ENCODE peak calls at places on chromosomes 12 and 14, in six cellular contexts. One of them, this sample, is unnamed.

GRCh38 chr12:89351489-89352241 is 636 bp downstream of the DUSP6 start:
- DNase-seq in glutamatergic neuron: peak
- DNase-seq in gastrocnemius medialis: no peak
- DNase-seq in endothelial cell: peak
- DNase-seq in GM13976: peak
- DNase-seq in HFF-Myc: no peak
- DNase-seq in this sample: peak

GRCh38 chr14:22982477-22983245 is at the start of gene AJUBA:
- DNase-seq in glutamatergic neuron: peak
- DNase-seq in gastrocnemius medialis: peak
- DNase-seq in endothelial cell: peak
- DNase-seq in GM13976: peak
- DNase-seq in HFF-Myc: peak
- DNase-seq in this sample: peak

GRCh38 chr12:93780115-93780641 is 103.0 kb downstream of the CRADD start:
- DNase-seq in glutamatergic neuron: no peak
- DNase-seq in gastrocnemius medialis: no peak
- DNase-seq in endothelial cell: no peak
- DNase-seq in GM13976: no peak
- DNase-seq in HFF-Myc: no peak
- DNase-seq in this sample: no peak

GRCh38 chr12:22361785-22362184 is 27.3 kb upstream of the ST8SIA1 start:
- DNase-seq in glutamatergic neuron: no peak
- DNase-seq in gastrocnemius medialis: no peak
- DNase-seq in endothelial cell: no peak
- DNase-seq in GM13976: no peak
- DNase-seq in HFF-Myc: no peak
- DNase-seq in this sample: no peak

GRCh38 chr14:85572021-85572420 is 42.1 kb downstream of the FLRT2 start:
- DNase-seq in glutamatergic neuron: no peak
- DNase-seq in gastrocnemius medialis: no peak
- DNase-seq in endothelial cell: no peak
- DNase-seq in GM13976: no peak
- DNase-seq in HFF-Myc: no peak
- DNase-seq in this sample: no peak

GRCh38 chr14:48568688-48569087 is 893.3 kb upstream of the MDGA2 start:
- DNase-seq in glutamatergic neuron: no peak
- DNase-seq in gastrocnemius medialis: no peak
- DNase-seq in endothelial cell: no peak
- DNase-seq in GM13976: no peak
- DNase-seq in HFF-Myc: no peak
- DNase-seq in this sample: no peak

GRCh38 chr12:15852383-15852782 is 29.8 kb upstream of the STRAP start:
- DNase-seq in glutamatergic neuron: no peak
- DNase-seq in gastrocnemius medialis: no peak
- DNase-seq in endothelial cell: no peak
- DNase-seq in GM13976: no peak
- DNase-seq in HFF-Myc: no peak
- DNase-seq in this sample: no peak

GRCh38 chr14:64510825-64511679 is 6.5 kb downstream of the ZBTB1 start:
- DNase-seq in glutamatergic neuron: peak
- DNase-seq in gastrocnemius medialis: peak
- DNase-seq in endothelial cell: peak
- DNase-seq in GM13976: peak
- DNase-seq in HFF-Myc: peak
- DNase-seq in this sample: peak

GRCh38 chr14:78029471-78030372 is 140.5 kb upstream of the NRXN3 start:
- DNase-seq in glutamatergic neuron: no peak
- DNase-seq in gastrocnemius medialis: no peak
- DNase-seq in endothelial cell: no peak
- DNase-seq in GM13976: no peak
- DNase-seq in HFF-Myc: no peak
- DNase-seq in this sample: no peak

GRCh38 chr12:93016752-93017350 is 87.8 kb upstream of the EEA1 start:
- DNase-seq in glutamatergic neuron: no peak
- DNase-seq in gastrocnemius medialis: no peak
- DNase-seq in endothelial cell: no peak
- DNase-seq in GM13976: no peak
- DNase-seq in HFF-Myc: no peak
- DNase-seq in this sample: no peak

GRCh38 chr12:116166306-116166705 is 111.2 kb downstream of the MED13L start:
- DNase-seq in glutamatergic neuron: no peak
- DNase-seq in gastrocnemius medialis: peak
- DNase-seq in endothelial cell: no peak
- DNase-seq in GM13976: no peak
- DNase-seq in HFF-Myc: no peak
- DNase-seq in this sample: no peak

GRCh38 chr12:46472893-46473633 is 100.5 kb upstream of the SLC38A2 start:
- DNase-seq in glutamatergic neuron: no peak
- DNase-seq in gastrocnemius medialis: no peak
- DNase-seq in endothelial cell: no peak
- DNase-seq in GM13976: no peak
- DNase-seq in HFF-Myc: no peak
- DNase-seq in this sample: no peak

GRCh38 chr14:104882325-104882973 is 17.4 kb downstream of the CEP170B start:
- DNase-seq in glutamatergic neuron: peak
- DNase-seq in gastrocnemius medialis: peak
- DNase-seq in endothelial cell: peak
- DNase-seq in GM13976: no peak
- DNase-seq in HFF-Myc: no peak
- DNase-seq in this sample: no peak

GRCh38 chr14:74401504-74402241 is 24.3 kb downstream of the SYNDIG1L start:
- DNase-seq in glutamatergic neuron: peak
- DNase-seq in gastrocnemius medialis: peak
- DNase-seq in endothelial cell: peak
- DNase-seq in GM13976: peak
- DNase-seq in HFF-Myc: no peak
- DNase-seq in this sample: peak

GRCh38 chr14:30227871-30228270 is 300.2 kb upstream of the PRKD1 start:
- DNase-seq in glutamatergic neuron: no peak
- DNase-seq in gastrocnemius medialis: peak
- DNase-seq in endothelial cell: no peak
- DNase-seq in GM13976: no peak
- DNase-seq in HFF-Myc: peak
- DNase-seq in this sample: no peak

GRCh38 chr12:68538722-68539614 is 71.7 kb upstream of the RAP1B start:
- DNase-seq in glutamatergic neuron: no peak
- DNase-seq in gastrocnemius medialis: peak
- DNase-seq in endothelial cell: no peak
- DNase-seq in GM13976: peak
- DNase-seq in HFF-Myc: no peak
- DNase-seq in this sample: no peak

GRCh38 chr12:72024613-72025012 is 86.0 kb downstream of the TPH2 start:
- DNase-seq in glutamatergic neuron: no peak
- DNase-seq in gastrocnemius medialis: no peak
- DNase-seq in endothelial cell: no peak
- DNase-seq in GM13976: no peak
- DNase-seq in HFF-Myc: no peak
- DNase-seq in this sample: no peak

GRCh38 chr14:99445916-99446315 is 34.7 kb downstream of the SETD3 start:
- DNase-seq in glutamatergic neuron: no peak
- DNase-seq in gastrocnemius medialis: no peak
- DNase-seq in endothelial cell: no peak
- DNase-seq in GM13976: no peak
- DNase-seq in HFF-Myc: no peak
- DNase-seq in this sample: no peak

GRCh38 chr12:13371797-13372196 is 175.3 kb downstream of the EMP1 start:
- DNase-seq in glutamatergic neuron: no peak
- DNase-seq in gastrocnemius medialis: no peak
- DNase-seq in endothelial cell: no peak
- DNase-seq in GM13976: no peak
- DNase-seq in HFF-Myc: no peak
- DNase-seq in this sample: no peak

GRCh38 chr14:96064866-96065265 is 25.7 kb downstream of the C14orf132 start:
- DNase-seq in glutamatergic neuron: no peak
- DNase-seq in gastrocnemius medialis: no peak
- DNase-seq in endothelial cell: no peak
- DNase-seq in GM13976: no peak
- DNase-seq in HFF-Myc: no peak
- DNase-seq in this sample: no peak

GRCh38 chr14:84927096-84927910 is 602.6 kb upstream of the FLRT2 start:
- DNase-seq in glutamatergic neuron: no peak
- DNase-seq in gastrocnemius medialis: no peak
- DNase-seq in endothelial cell: no peak
- DNase-seq in GM13976: no peak
- DNase-seq in HFF-Myc: no peak
- DNase-seq in this sample: no peak

GRCh38 chr12:50401383-50402155 is 884 bp downstream of the LARP4 start:
- DNase-seq in glutamatergic neuron: no peak
- DNase-seq in gastrocnemius medialis: peak
- DNase-seq in endothelial cell: no peak
- DNase-seq in GM13976: peak
- DNase-seq in HFF-Myc: no peak
- DNase-seq in this sample: no peak

GRCh38 chr12:46461459-46461858 is 88.9 kb upstream of the SLC38A2 start:
- DNase-seq in glutamatergic neuron: no peak
- DNase-seq in gastrocnemius medialis: no peak
- DNase-seq in endothelial cell: no peak
- DNase-seq in GM13976: no peak
- DNase-seq in HFF-Myc: no peak
- DNase-seq in this sample: no peak

GRCh38 chr14:92517761-92518160 is 4.2 kb downstream of the RIN3 start:
- DNase-seq in glutamatergic neuron: no peak
- DNase-seq in gastrocnemius medialis: no peak
- DNase-seq in endothelial cell: no peak
- DNase-seq in GM13976: no peak
- DNase-seq in HFF-Myc: no peak
- DNase-seq in this sample: no peak

GRCh38 chr12:75291014-75291413 is 39.1 kb downstream of the CAPS2 start:
- DNase-seq in glutamatergic neuron: no peak
- DNase-seq in gastrocnemius medialis: no peak
- DNase-seq in endothelial cell: no peak
- DNase-seq in GM13976: no peak
- DNase-seq in HFF-Myc: no peak
- DNase-seq in this sample: no peak

GRCh38 chr12:75294797-75295196 is 35.3 kb downstream of the CAPS2 start:
- DNase-seq in glutamatergic neuron: no peak
- DNase-seq in gastrocnemius medialis: no peak
- DNase-seq in endothelial cell: no peak
- DNase-seq in GM13976: no peak
- DNase-seq in HFF-Myc: no peak
- DNase-seq in this sample: no peak

GRCh38 chr12:75294338-75294737 is 35.8 kb downstream of the CAPS2 start:
- DNase-seq in glutamatergic neuron: no peak
- DNase-seq in gastrocnemius medialis: no peak
- DNase-seq in endothelial cell: no peak
- DNase-seq in GM13976: no peak
- DNase-seq in HFF-Myc: no peak
- DNase-seq in this sample: no peak

DNA sequence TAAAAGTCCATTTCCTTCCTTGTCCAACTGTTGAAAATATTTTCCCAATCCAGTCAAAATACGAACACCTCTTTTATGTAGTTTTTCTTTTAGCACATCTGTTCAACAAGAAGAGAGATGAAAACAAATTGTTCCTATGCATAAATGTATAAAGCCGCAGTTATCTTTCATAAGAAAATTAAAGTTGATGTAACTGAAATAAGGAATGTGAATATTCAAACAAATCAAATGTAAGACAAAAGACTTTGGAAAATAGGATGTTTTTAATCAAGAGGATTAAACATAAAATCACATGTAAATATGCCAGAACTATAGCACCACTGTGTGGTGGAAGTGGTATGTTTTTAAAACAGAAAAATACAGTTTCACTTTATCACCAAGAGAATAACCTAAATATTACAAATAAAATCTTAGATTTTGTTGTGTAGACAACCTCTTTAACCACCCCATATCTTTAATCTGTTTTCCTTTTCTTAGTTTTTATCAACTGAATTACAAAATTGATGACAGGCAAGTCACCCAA is 40.4 kb downstream of the CAPS2 start:
- DNase-seq in glutamatergic neuron: no peak
- DNase-seq in gastrocnemius medialis: no peak
- DNase-seq in endothelial cell: no peak
- DNase-seq in GM13976: no peak
- DNase-seq in HFF-Myc: no peak
- DNase-seq in this sample: no peak
- TF ChIP-seq CTCF in glutamatergic neuron: peak
- TF ChIP-seq CTCF in gastrocnemius medialis: no peak
- TF ChIP-seq CTCF in endothelial cell: no peak
- TF ChIP-seq CTCF in GM13976: no peak
- TF ChIP-seq CTCF in HFF-Myc: no peak
- TF ChIP-seq CTCF in this sample: peak

DNA sequence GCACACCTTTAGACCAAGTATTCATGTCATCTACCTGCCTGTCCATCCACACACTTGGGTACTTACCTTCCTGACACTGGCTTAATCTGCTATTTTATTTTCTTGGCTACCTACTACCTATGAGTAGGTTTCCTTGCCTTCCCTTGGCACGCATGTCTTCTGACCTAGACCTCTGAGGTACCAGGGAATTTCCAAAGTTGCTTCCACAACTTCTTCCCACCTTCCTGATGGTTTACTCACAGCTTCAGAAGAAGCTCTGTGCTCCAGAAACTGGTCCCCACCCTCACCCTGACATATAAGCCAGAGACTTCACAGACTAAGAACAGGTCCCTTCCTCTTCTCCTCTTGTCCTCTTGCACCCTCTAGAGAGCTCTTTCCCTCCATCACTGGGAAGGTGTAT is 35.7 kb upstream of the DDX11 start:
- DNase-seq in glutamatergic neuron: no peak
- DNase-seq in gastrocnemius medialis: no peak
- DNase-seq in endothelial cell: no peak
- DNase-seq in GM13976: no peak
- DNase-seq in HFF-Myc: no peak
- DNase-seq in this sample: no peak
- TF ChIP-seq CTCF in glutamatergic neuron: no peak
- TF ChIP-seq CTCF in gastrocnemius medialis: no peak
- TF ChIP-seq CTCF in endothelial cell: no peak
- TF ChIP-seq CTCF in GM13976: no peak
- TF ChIP-seq CTCF in HFF-Myc: no peak
- TF ChIP-seq CTCF in this sample: no peak

GRCh38 chr12:122500685-122501488 is at the start of gene ZCCHC8:
- DNase-seq in glutamatergic neuron: peak
- DNase-seq in gastrocnemius medialis: peak
- DNase-seq in endothelial cell: peak
- DNase-seq in GM13976: peak
- DNase-seq in HFF-Myc: peak
- DNase-seq in this sample: peak
- TF ChIP-seq CTCF in glutamatergic neuron: no peak
- TF ChIP-seq CTCF in gastrocnemius medialis: no peak
- TF ChIP-seq CTCF in endothelial cell: no peak
- TF ChIP-seq CTCF in GM13976: no peak
- TF ChIP-seq CTCF in HFF-Myc: no peak
- TF ChIP-seq CTCF in this sample: peak

GRCh38 chr12:123063535-123063934 is 83.1 kb downstream of the ARL6IP4 start:
- DNase-seq in glutamatergic neuron: peak
- DNase-seq in gastrocnemius medialis: no peak
- DNase-seq in endothelial cell: peak
- DNase-seq in GM13976: no peak
- DNase-seq in HFF-Myc: no peak
- DNase-seq in this sample: peak
- TF ChIP-seq CTCF in glutamatergic neuron: peak
- TF ChIP-seq CTCF in gastrocnemius medialis: no peak
- TF ChIP-seq CTCF in endothelial cell: peak
- TF ChIP-seq CTCF in GM13976: no peak
- TF ChIP-seq CTCF in HFF-Myc: peak
- TF ChIP-seq CTCF in this sample: peak